ENCODE peak calls at places on chromosome 3, in eight cellular contexts. I is AG10803, K is colonic mucosa, V is A549, U is heart right ventricle, B is AG09309, X is kidney, F is cardiac fibroblast. G is an unnamed sample.

GRCh38 chr3:64008487-64008886 is 14.8 kb downstream of the PSMD6 start:
- DNase-seq in I (no peak), K (no peak), V (no peak), U (no peak), B (no peak), X (no peak), F (no peak), G (no peak)

GRCh38 chr3:37806505-37807291 is 55.0 kb upstream of the CTDSPL start:
- DNase-seq in I (no peak), K (no peak), V (no peak), U (no peak), B (no peak), X (no peak), F (no peak), G (no peak)

GRCh38 chr3:94069242-94069813 is 6.5 kb downstream of the NSUN3 start:
- DNase-seq in I (peak), K (no peak), V (no peak), U (no peak), B (no peak), X (no peak), F (peak), G (peak)

GRCh38 chr3:190120161-190121060 is at the start of gene P3H2:
- DNase-seq in I (peak), K (peak), V (peak), U (peak), B (no peak), X (peak), F (peak), G (peak)

GRCh38 chr3:160885791-160886286 is 129.8 kb downstream of the PPM1L start:
- DNase-seq in I (peak), K (peak), V (no peak), U (peak), B (no peak), X (peak), F (peak), G (peak)

GRCh38 chr3:4904801-4905695 is 74.2 kb upstream of the BHLHE40 start:
- DNase-seq in I (peak), K (peak), V (no peak), U (no peak), B (no peak), X (no peak), F (peak), G (peak)

GRCh38 chr3:114093001-114093350 is 36.4 kb downstream of the QTRT2 start:
- DNase-seq in I (peak), K (no peak), V (no peak), U (no peak), B (no peak), X (no peak), F (no peak), G (no peak)

GRCh38 chr3:31077826-31078225 is 183.4 kb upstream of the GADL1 start:
- DNase-seq in I (no peak), K (no peak), V (no peak), U (no peak), B (no peak), X (no peak), F (peak), G (peak)

GRCh38 chr3:40719660-40720287 is 195.0 kb downstream of the ZNF621 start:
- DNase-seq in I (no peak), K (no peak), V (peak), U (no peak), B (no peak), X (no peak), F (peak), G (peak)

GRCh38 chr3:127750226-127751031 is 71.9 kb downstream of the MGLL start:
- DNase-seq in I (peak), K (no peak), V (no peak), U (no peak), B (peak), X (no peak), F (peak), G (peak)

GRCh38 chr3:181711325-181712135 is at the start of gene SOX2:
- DNase-seq in I (peak), K (peak), V (peak), U (peak), B (no peak), X (no peak), F (peak), G (peak)

GRCh38 chr3:129684270-129684669 is 77.8 kb upstream of the PLXND1 start:
- DNase-seq in I (no peak), K (no peak), V (no peak), U (no peak), B (no peak), X (no peak), F (no peak), G (no peak)

GRCh38 chr3:123803521-123803920 is 80.6 kb downstream of the MYLK start:
- DNase-seq in I (no peak), K (peak), V (no peak), U (no peak), B (no peak), X (no peak), F (no peak), G (no peak)

GRCh38 chr3:42702982-42703694 is 540 bp upstream of the HHATL start:
- DNase-seq in I (no peak), K (no peak), V (no peak), U (no peak), B (no peak), X (no peak), F (no peak), G (no peak)

GRCh38 chr3:104796556-104796955 is 570.2 kb upstream of the ALCAM start:
- DNase-seq in I (no peak), K (no peak), V (no peak), U (no peak), B (no peak), X (no peak), F (no peak), G (no peak)

GRCh38 chr3:46406786-46407611 is at the start of the genes CCR5AS and CCRL2:
- DNase-seq in I (peak), K (peak), V (no peak), U (peak), B (no peak), X (peak), F (peak), G (peak)

GRCh38 chr3:155369244-155369643 is 75.8 kb upstream of the STRIT1 start:
- DNase-seq in I (no peak), K (no peak), V (no peak), U (no peak), B (no peak), X (no peak), F (no peak), G (no peak)

GRCh38 chr3:81872566-81872965 is 111.1 kb upstream of the GBE1 start:
- DNase-seq in I (no peak), K (no peak), V (no peak), U (no peak), B (no peak), X (no peak), F (no peak), G (no peak)

GRCh38 chr3:108486910-108487309 is 23.5 kb downstream of the MYH15 start:
- DNase-seq in I (peak), K (no peak), V (peak), U (peak), B (no peak), X (no peak), F (peak), G (peak)

GRCh38 chr3:122310361-122310760 is 14.7 kb upstream of the CSTA start:
- DNase-seq in I (no peak), K (peak), V (no peak), U (no peak), B (no peak), X (no peak), F (no peak), G (peak)

GRCh38 chr3:128551872-128552271 is 58.9 kb upstream of the GATA2 start:
- DNase-seq in I (no peak), K (no peak), V (no peak), U (no peak), B (no peak), X (no peak), F (no peak), G (no peak)

GRCh38 chr3:193389335-193389734 is 10.8 kb upstream of the ATP13A5 start:
- DNase-seq in I (no peak), K (no peak), V (no peak), U (no peak), B (no peak), X (no peak), F (no peak), G (no peak)

GRCh38 chr3:10196389-10197052 is 31.8 kb downstream of the IRAK2 start:
- DNase-seq in I (peak), K (no peak), V (no peak), U (peak), B (no peak), X (no peak), F (peak), G (peak)

GRCh38 chr3:171168086-171168485 is 141.6 kb upstream of the SLC2A2 start:
- DNase-seq in I (peak), K (peak), V (peak), U (no peak), B (no peak), X (no peak), F (peak), G (peak)

GRCh38 chr3:73656241-73656890 is 31.6 kb upstream of the PDZRN3 start:
- DNase-seq in I (peak), K (no peak), V (no peak), U (no peak), B (no peak), X (no peak), F (no peak), G (no peak)

GRCh38 chr3:45987368-45988099 is 8.1 kb downstream of the FYCO1 start:
- DNase-seq in I (peak), K (no peak), V (no peak), U (peak), B (no peak), X (no peak), F (peak), G (no peak)

GRCh38 chr3:186901135-186901734 is 29.1 kb upstream of the ST6GAL1 start:
- DNase-seq in I (peak), K (no peak), V (peak), U (no peak), B (no peak), X (no peak), F (peak), G (peak)

GRCh38 chr3:59268170-59268569 is 218.3 kb upstream of the CFAP20DC start:
- DNase-seq in I (peak), K (no peak), V (no peak), U (no peak), B (no peak), X (no peak), F (peak), G (peak)

GRCh38 chr3:24510030-24510648 is 15.5 kb upstream of the THRB start:
- DNase-seq in I (no peak), K (no peak), V (no peak), U (no peak), B (no peak), X (no peak), F (peak), G (peak)

GRCh38 chr3:111738238-111738637 is 120.8 kb upstream of the PHLDB2 start:
- DNase-seq in I (peak), K (no peak), V (no peak), U (no peak), B (no peak), X (no peak), F (peak), G (no peak)

GRCh38 chr3:69097407-69098086 is 12.8 kb downstream of the ARL6IP5 start:
- DNase-seq in I (no peak), K (no peak), V (no peak), U (no peak), B (no peak), X (no peak), F (no peak), G (peak)

GRCh38 chr3:160464321-160464720 is 14.7 kb upstream of the TRIM59 start:
- DNase-seq in I (no peak), K (no peak), V (no peak), U (no peak), B (no peak), X (no peak), F (no peak), G (no peak)

GRCh38 chr3:82143661-82144405 is 382.4 kb upstream of the GBE1 start:
- DNase-seq in I (no peak), K (no peak), V (no peak), U (no peak), B (no peak), X (no peak), F (peak), G (peak)

DNA sequence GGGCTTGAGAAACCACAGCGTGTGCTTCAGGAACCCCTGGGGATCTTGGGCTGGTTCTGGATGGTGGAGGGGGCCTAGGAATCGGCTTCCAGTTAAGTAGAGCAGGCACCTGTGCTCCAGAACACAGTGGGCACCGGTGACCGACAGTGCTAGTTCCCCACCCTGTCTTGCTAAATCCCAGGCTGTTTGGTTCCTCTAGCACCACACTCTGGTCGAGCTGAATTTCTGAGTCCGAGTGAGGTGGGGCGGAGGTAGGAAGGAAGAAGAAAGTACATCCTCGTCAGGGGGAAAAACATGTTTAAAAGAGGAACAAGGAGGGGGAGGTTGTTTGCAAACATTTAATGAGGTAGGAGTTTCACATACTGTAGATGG is 29.1 kb downstream of the SLC6A6 start:
- DNase-seq in I (no peak), K (no peak), V (no peak), U (no peak), B (no peak), X (no peak), F (no peak), G (no peak)
- H3K4me3 ChIP-seq in I (no peak), K (no peak), V (no peak), U (no peak), B (no peak), X (peak), F (no peak), G (no peak)

DNA sequence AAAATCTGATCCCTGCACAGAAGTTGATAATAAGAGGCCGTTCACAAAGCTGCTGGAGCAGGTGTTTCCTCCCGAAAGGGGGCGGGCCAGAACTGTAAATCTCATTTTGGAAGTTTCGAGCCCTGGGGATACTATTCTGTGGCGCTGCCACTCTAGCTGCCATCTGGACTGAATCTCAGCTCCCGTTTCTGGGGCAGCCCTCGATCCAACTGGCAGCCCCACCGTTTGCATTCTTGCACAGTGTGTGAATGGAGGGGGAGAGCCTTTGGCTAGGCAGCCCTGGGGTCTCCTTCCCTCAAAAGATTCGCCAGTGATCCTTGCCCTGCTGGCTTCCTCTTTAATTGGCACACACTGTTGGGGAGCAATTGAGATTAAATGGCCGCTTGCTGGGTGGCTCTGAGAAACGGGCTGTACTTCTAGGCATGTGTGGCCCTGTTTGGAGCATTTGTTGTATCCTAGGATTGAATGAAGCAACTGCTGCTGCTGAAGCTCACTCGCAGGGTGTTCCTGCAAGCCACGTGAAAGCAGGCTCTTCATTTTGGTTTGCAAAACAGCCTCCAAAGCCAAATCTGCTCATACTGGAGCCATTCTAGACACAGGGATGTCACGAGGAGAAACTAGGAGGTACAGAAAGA is 57.2 kb upstream of the TOPAZ1 start:
- DNase-seq in I (no peak), K (peak), V (no peak), U (no peak), B (no peak), X (no peak), F (no peak), G (no peak)
- TF ChIP-seq CTCF in I (no peak), K (no peak), V (no peak), U (no peak), B (no peak), X (no peak), F (no peak), G (no peak)

GRCh38 chr3:149400645-149401044 is 23.2 kb upstream of the TM4SF1 start:
- DNase-seq in I (no peak), K (no peak), V (no peak), U (no peak), B (no peak), X (no peak), F (no peak), G (no peak)

GRCh38 chr3:149401215-149401925 is 23.9 kb upstream of the TM4SF1 start:
- DNase-seq in I (no peak), K (peak), V (peak), U (no peak), B (no peak), X (no peak), F (peak), G (peak)

GRCh38 chr3:149401926-149402310 is 24.5 kb upstream of the TM4SF1 start:
- DNase-seq in I (no peak), K (no peak), V (peak), U (no peak), B (no peak), X (no peak), F (peak), G (no peak)

GRCh38 chr3:149403443-149403842 is 26.0 kb upstream of the TM4SF1 start:
- DNase-seq in I (no peak), K (no peak), V (no peak), U (no peak), B (no peak), X (no peak), F (no peak), G (no peak)

GRCh38 chr3:149402481-149402880 is 25.0 kb upstream of the TM4SF1 start:
- DNase-seq in I (no peak), K (no peak), V (no peak), U (no peak), B (no peak), X (no peak), F (no peak), G (no peak)
- H3K4me3 ChIP-seq in I (no peak), K (no peak), V (no peak), U (no peak), B (no peak), X (no peak), F (no peak), G (no peak)

DNA sequence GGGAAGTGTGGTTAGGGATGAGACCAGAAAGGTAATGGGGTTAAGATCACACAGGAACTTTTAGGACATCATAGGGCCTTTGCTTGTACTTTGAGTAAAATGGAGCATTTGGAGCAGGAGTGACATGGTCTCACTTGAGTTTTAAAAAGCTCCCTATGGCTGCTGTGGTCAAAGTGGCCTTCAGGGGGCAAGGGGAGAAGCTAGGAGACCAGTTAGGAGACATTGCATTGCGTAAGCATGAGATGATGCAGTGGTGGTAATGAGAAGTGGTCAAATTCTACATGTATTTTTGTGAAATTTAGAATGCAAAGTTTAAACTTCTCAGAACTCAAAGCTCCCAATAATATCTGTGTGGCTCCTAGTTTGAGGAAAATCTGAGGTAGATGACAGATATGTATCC is 27.9 kb downstream of the MED12L start:
- DNase-seq in I (no peak), K (no peak), V (no peak), U (no peak), B (no peak), X (no peak), F (no peak), G (no peak)
- TF ChIP-seq CTCF in I (no peak), K (no peak), V (no peak), U (no peak), B (no peak), X (no peak), F (no peak), G (no peak)

DNA sequence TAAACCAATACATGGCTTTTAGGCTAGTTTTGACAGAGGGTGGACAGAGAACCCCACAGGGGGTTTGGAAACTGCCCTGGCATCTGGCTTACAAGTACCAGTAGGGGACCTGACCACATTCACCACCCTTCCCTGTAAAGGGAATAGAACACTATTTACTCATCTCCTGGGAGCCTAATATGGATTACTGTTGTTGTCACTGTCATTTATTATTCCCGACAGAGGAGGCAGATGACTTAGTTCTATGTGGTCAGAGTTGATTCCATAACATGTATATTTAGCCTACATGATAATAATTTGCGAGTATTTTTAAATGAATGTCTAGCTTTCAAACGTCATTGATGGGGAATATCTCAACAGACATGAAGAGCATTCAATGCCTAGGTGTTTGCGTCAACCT is 15.9 kb downstream of the ZBTB38 start:
- DNase-seq in I (peak), K (no peak), V (no peak), U (no peak), B (no peak), X (no peak), F (peak), G (no peak)
- H3K4me3 ChIP-seq in I (peak), K (no peak), V (no peak), U (no peak), B (no peak), X (no peak), F (peak), G (peak)

G was measured in epithelial cell of esophagus.